ENCODE peak calls at places on chromosome 18, in six cellular contexts. A is stomach, M is PC-3, Z is sigmoid colon, E is cardiac fibroblast, G is fibroblast of the aortic adventitia. S is an unnamed sample.

GRCh38 chr18:74546751-74547530 is 12.6 kb downstream of the CNDP1 start:
- DNase-seq in Z (no peak), G (peak), A (peak), E (peak), M (peak), S (peak)

GRCh38 chr18:73913505-73913904 is 234.1 kb downstream of the FBXO15 start:
- DNase-seq in G (no peak), E (no peak), Z (no peak), M (no peak), A (no peak), S (no peak)

GRCh38 chr18:10798727-10799435 is 273.1 kb downstream of the NAPG start:
- DNase-seq in A (no peak), Z (no peak), E (peak), G (peak), M (no peak), S (no peak)

GRCh38 chr18:34789768-34790344 is 79.8 kb downstream of the DTNA start:
- DNase-seq in Z (no peak), G (no peak), A (no peak), E (peak), M (peak), S (no peak)

GRCh38 chr18:22282311-22283235 is 113.2 kb downstream of the GATA6 start:
- DNase-seq in M (peak), G (peak), A (no peak), E (peak), Z (no peak), S (peak)

GRCh38 chr18:50721006-50721405 is 98.8 kb downstream of the MRO start:
- DNase-seq in G (no peak), E (no peak), Z (no peak), M (no peak), A (no peak), S (no peak)

GRCh38 chr18:51051105-51051712 is 21.2 kb downstream of the SMAD4 start:
- DNase-seq in E (peak), Z (no peak), M (peak), A (no peak), G (peak), S (no peak)

GRCh38 chr18:8379187-8379941 is 229.9 kb upstream of the RAB12 start:
- DNase-seq in A (no peak), M (no peak), E (no peak), Z (no peak), G (no peak), S (no peak)

GRCh38 chr18:23528580-23529472 is 25.5 kb downstream of the RMC1 start:
- DNase-seq in A (no peak), G (peak), Z (peak), E (peak), M (peak), S (peak)

GRCh38 chr18:7232218-7232617 is 1.3 kb downstream of the LRRC30 start:
- DNase-seq in E (no peak), M (no peak), Z (no peak), G (no peak), A (no peak), S (no peak)

GRCh38 chr18:54813305-54813704 is 15.0 kb upstream of the RAB27B start:
- DNase-seq in M (no peak), A (no peak), G (no peak), Z (no peak), E (no peak), S (no peak)

GRCh38 chr18:59467497-59467896 is 108.4 kb upstream of the LMAN1 start:
- DNase-seq in Z (no peak), E (no peak), A (no peak), M (peak), G (no peak), S (no peak)

GRCh38 chr18:80187956-80188642 is 59.2 kb downstream of the PARD6G start:
- DNase-seq in Z (no peak), E (no peak), G (no peak), A (peak), M (no peak), S (no peak)

GRCh38 chr18:23964282-23965238 is 50.0 kb upstream of the TTC39C start:
- DNase-seq in A (no peak), Z (no peak), E (no peak), G (no peak), M (no peak), S (no peak)

GRCh38 chr18:22551536-22552151 is 133.9 kb upstream of the CTAGE1 start:
- DNase-seq in G (peak), A (no peak), Z (no peak), E (peak), M (peak), S (no peak)

GRCh38 chr18:57787068-57787682 is 15.9 kb downstream of the ATP8B1 start:
- DNase-seq in A (no peak), Z (no peak), M (peak), G (no peak), E (no peak), S (no peak)

GRCh38 chr18:56637897-56638231 is 528 bp downstream of the TXNL1 start:
- DNase-seq in A (no peak), M (peak), G (peak), Z (no peak), E (peak), S (no peak)

GRCh38 chr18:5841518-5841917 is 53.8 kb downstream of the TMEM200C start:
- DNase-seq in A (no peak), G (no peak), E (peak), M (no peak), Z (no peak), S (no peak)
- TF ChIP-seq CTCF in A (no peak), G (no peak), E (no peak), M (peak), Z (no peak), S (no peak)

DNA sequence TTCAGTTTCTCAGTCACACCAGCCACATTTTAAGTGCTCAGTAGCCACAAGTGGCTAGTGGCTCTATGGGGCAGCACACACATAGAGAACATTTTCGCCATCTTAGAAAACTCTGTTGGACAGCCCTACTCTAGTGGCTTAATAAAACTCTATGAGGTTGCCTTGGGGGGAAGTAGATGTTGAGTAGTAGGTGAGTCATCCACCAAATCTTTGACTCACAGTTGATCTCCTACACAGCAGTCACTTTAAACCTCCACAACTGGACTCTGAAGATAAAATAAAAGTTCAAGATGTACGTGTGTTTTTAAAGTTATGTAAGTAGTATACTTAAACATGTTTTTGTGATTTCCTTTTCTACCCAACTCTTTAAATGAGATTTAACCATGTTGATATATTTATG is 379.0 kb downstream of the SETBP1 start:
- DNase-seq in M (peak), Z (no peak), E (peak), A (no peak), G (peak), S (peak)
- H3K4me3 ChIP-seq in M (no peak), Z (no peak), E (no peak), A (no peak), G (no peak), S (no peak)

GRCh38 chr18:40939636-40940035 is 1015.4 kb upstream of the PIK3C3 start:
- DNase-seq in A (no peak), Z (no peak), E (no peak), M (no peak), G (no peak), S (no peak)

GRCh38 chr18:40938615-40939014 is 1016.4 kb upstream of the PIK3C3 start:
- DNase-seq in E (no peak), A (no peak), G (no peak), Z (no peak), M (no peak), S (no peak)

GRCh38 chr18:40932862-40933261 is 1022.2 kb upstream of the PIK3C3 start:
- DNase-seq in M (no peak), E (no peak), A (no peak), Z (no peak), G (no peak), S (no peak)

GRCh38 chr18:40937386-40937785 is 1017.6 kb upstream of the PIK3C3 start:
- DNase-seq in M (no peak), Z (no peak), A (no peak), E (no peak), G (no peak), S (no peak)

GRCh38 chr18:40935423-40935822 is 1019.6 kb upstream of the PIK3C3 start:
- DNase-seq in G (no peak), E (peak), Z (no peak), A (no peak), M (peak), S (no peak)
- TF ChIP-seq CTCF in G (peak), E (peak), Z (no peak), A (no peak), M (peak), S (peak)

GRCh38 chr18:48939368-48940097 is 11.2 kb downstream of the SMAD7 start:
- DNase-seq in E (peak), A (no peak), Z (no peak), M (no peak), G (peak), S (no peak)
- H3K4me3 ChIP-seq in E (peak), A (peak), Z (no peak), M (no peak), G (peak), S (peak)

GRCh38 chr18:31687529-31687928 is 3.1 kb upstream of the B4GALT6 start:
- DNase-seq in Z (no peak), E (no peak), G (no peak), A (no peak), M (no peak), S (no peak)
- TF ChIP-seq CTCF in Z (no peak), E (peak), G (peak), A (no peak), M (peak), S (no peak)

GRCh38 chr18:26370037-26370436 is 143.8 kb downstream of the TAF4B start:
- DNase-seq in Z (no peak), E (no peak), G (no peak), M (no peak), A (no peak), S (no peak)
- H3K4me3 ChIP-seq in Z (no peak), E (no peak), G (no peak), M (no peak), A (no peak), S (no peak)

GRCh38 chr18:65755616-65756015 is 4.8 kb downstream of the CDH7 start:
- DNase-seq in G (no peak), Z (no peak), A (no peak), E (no peak), M (no peak), S (no peak)

GRCh38 chr18:65751145-65752085 is 603 bp downstream of the CDH7 start:
- DNase-seq in M (no peak), Z (no peak), G (no peak), E (no peak), A (no peak), S (no peak)

GRCh38 chr18:65754121-65754520 is 3.3 kb downstream of the CDH7 start:
- DNase-seq in E (no peak), M (peak), A (no peak), Z (no peak), G (no peak), S (no peak)

GRCh38 chr18:65752625-65753325 is 2.0 kb downstream of the CDH7 start:
- DNase-seq in E (no peak), Z (no peak), M (no peak), A (no peak), G (no peak), S (no peak)

GRCh38 chr18:65753520-65753919 is 2.7 kb downstream of the CDH7 start:
- DNase-seq in M (peak), A (no peak), G (no peak), E (no peak), Z (no peak), S (no peak)
- TF ChIP-seq CTCF in M (peak), A (no peak), G (no peak), E (no peak), Z (no peak), S (no peak)

DNA sequence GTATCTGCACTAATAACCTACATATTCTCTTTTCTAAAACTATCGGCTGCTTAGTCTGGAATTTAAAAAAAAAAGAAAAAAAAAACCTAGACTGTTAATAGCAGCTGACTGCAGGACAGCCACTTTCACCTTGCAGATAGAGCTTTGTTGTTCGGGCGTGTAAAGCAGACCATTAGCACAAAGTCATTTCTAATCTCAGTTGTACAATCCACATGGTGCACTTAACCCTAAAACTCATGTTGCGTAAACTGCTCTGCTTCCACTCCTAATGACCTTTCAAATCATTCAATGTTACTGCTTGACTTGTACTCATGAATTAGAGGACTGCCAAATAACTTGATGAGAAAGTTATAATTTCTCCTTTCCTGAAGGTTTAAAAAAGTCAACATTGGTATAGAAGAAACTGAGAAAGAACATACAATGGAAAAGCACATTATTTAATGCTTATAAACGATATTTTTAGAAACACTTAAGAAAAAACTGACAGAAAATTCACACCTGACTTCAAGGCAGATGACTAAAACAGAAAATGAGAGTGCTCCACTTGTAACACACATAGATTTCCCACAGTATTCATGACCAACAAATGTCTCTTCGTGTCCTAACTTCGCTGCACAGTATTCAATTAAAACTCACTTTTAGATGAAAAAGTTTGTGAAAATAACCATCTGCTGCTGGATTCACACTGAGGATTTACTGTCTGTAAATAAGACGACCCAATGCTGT is 2.6 kb downstream of the CDH2 start:
- DNase-seq in A (no peak), E (no peak), G (no peak), M (no peak), Z (no peak), S (no peak)
- H3K4me3 ChIP-seq in A (no peak), E (no peak), G (peak), M (peak), Z (no peak), S (peak)

S was measured in BJ.